ENCODE peak calls at places on chromosomes 6 and 20, in six cellular contexts. M is T-helper 2 cell, H is hypothalamus, Y is left ventricle myocardium inferior, R is GM23248, D is NCI-H446. V is an unnamed sample.

GRCh38 chr20:53258741-53259140 is 286.6 kb downstream of the TSHZ2 start:
- DNase-seq in M (no peak), H (no peak), Y (no peak), R (no peak), D (no peak), V (no peak)

GRCh38 chr6:1700283-1700967 is 90.7 kb downstream of the FOXC1 start:
- DNase-seq in M (no peak), H (no peak), Y (no peak), R (no peak), D (no peak), V (no peak)

GRCh38 chr20:854601-855000 is 21.1 kb downstream of the FAM110A start:
- DNase-seq in M (no peak), H (no peak), Y (no peak), R (no peak), D (no peak), V (no peak)

GRCh38 chr6:152309648-152310047 is 327.5 kb downstream of the SYNE1 start:
- DNase-seq in M (peak; percentile 51), H (no peak), Y (no peak), R (no peak), D (no peak), V (peak; percentile 37)

GRCh38 chr6:24910850-24911712 is 24.7 kb downstream of the RIPOR2 start:
- DNase-seq in M (peak; percentile 38), H (peak; percentile 56), Y (peak; percentile 60), R (peak; percentile 77), D (no peak), V (peak; percentile 57)

GRCh38 chr6:141580988-141581387 is 551.7 kb upstream of the GJE1 start:
- DNase-seq in M (no peak), H (no peak), Y (no peak), R (peak; percentile 63), D (no peak), V (no peak)

GRCh38 chr20:63103402-63104311 is 96.9 kb upstream of the BHLHE23 start:
- DNase-seq in M (peak; percentile 23), H (no peak), Y (no peak), R (peak; percentile 54), D (no peak), V (peak; percentile 11)

GRCh38 chr6:15522427-15522826 is 140.4 kb downstream of the DTNBP1 start:
- DNase-seq in M (no peak), H (no peak), Y (no peak), R (no peak), D (no peak), V (no peak)

GRCh38 chr20:63911171-63911570 is 16.2 kb downstream of the DNAJC5 start:
- DNase-seq in M (no peak), H (peak; percentile 62), Y (no peak), R (peak; percentile 78), D (no peak), V (no peak)

GRCh38 chr20:11245431-11245830 is 571.6 kb upstream of the JAG1 start:
- DNase-seq in M (no peak), H (no peak), Y (no peak), R (no peak), D (no peak), V (no peak)

GRCh38 chr6:101417899-101418298 is 24.4 kb downstream of the GRIK2 start:
- DNase-seq in M (no peak), H (no peak), Y (no peak), R (no peak), D (no peak), V (no peak)

GRCh38 chr20:32227744-32228688 is 20.3 kb downstream of the POFUT1 start:
- DNase-seq in M (no peak), H (no peak), Y (peak; percentile 36), R (no peak), D (no peak), V (no peak)

GRCh38 chr20:45251884-45252571 is 2.3 kb downstream of the SLPI start:
- DNase-seq in M (no peak), H (no peak), Y (no peak), R (no peak), D (peak; percentile 13), V (no peak)

GRCh38 chr20:31934491-31934890 is 17.4 kb downstream of the PDRG1 start:
- DNase-seq in M (no peak), H (no peak), Y (no peak), R (no peak), D (no peak), V (no peak)

GRCh38 chr6:37936909-37937308 is 117.4 kb downstream of the ZFAND3 start:
- DNase-seq in M (no peak), H (no peak), Y (no peak), R (no peak), D (no peak), V (no peak)

GRCh38 chr6:154197176-154197850 is 158.3 kb downstream of the OPRM1 start:
- DNase-seq in M (no peak), H (no peak), Y (no peak), R (peak; percentile 65), D (no peak), V (no peak)

GRCh38 chr6:148296746-148297145 is 45.9 kb upstream of the SASH1 start:
- DNase-seq in M (no peak), H (no peak), Y (no peak), R (no peak), D (no peak), V (no peak)

GRCh38 chr20:16434087-16434664 is 139.1 kb downstream of the KIF16B start:
- DNase-seq in M (peak; percentile 6), H (peak; percentile 26), Y (peak; percentile 35), R (peak; percentile 34), D (no peak), V (peak; percentile 1)

GRCh38 chr20:4957939-4958362 is 43.4 kb downstream of the SLC23A2 start:
- DNase-seq in M (no peak), H (no peak), Y (no peak), R (peak; percentile 51), D (no peak), V (no peak)

GRCh38 chr20:16752901-16753300 is 4.7 kb downstream of the OTOR start:
- DNase-seq in M (no peak), H (no peak), Y (no peak), R (no peak), D (no peak), V (no peak)

GRCh38 chr6:130997061-130997753 is 65.8 kb downstream of the EPB41L2 start:
- DNase-seq in M (no peak), H (no peak), Y (no peak), R (peak; percentile 31), D (no peak), V (no peak)

GRCh38 chr20:31992086-31992485 is 18.2 kb upstream of the CCM2L start:
- DNase-seq in M (no peak), H (no peak), Y (no peak), R (no peak), D (no peak), V (no peak)

GRCh38 chr6:85419046-85419759 is 30.7 kb upstream of the NT5E start:
- DNase-seq in M (no peak), H (no peak), Y (no peak), R (peak; percentile 56), D (no peak), V (no peak)

GRCh38 chr20:32359633-32360332 is 1.7 kb downstream of the ASXL1 start:
- DNase-seq in M (no peak), H (no peak), Y (no peak), R (peak; percentile 69), D (no peak), V (no peak)

GRCh38 chr6:44977406-44977740 is 350.8 kb upstream of the RUNX2 start:
- DNase-seq in M (no peak), H (no peak), Y (no peak), R (no peak), D (no peak), V (peak; percentile 65)

GRCh38 chr6:3410385-3411360 is 46.2 kb downstream of the SLC22A23 start:
- DNase-seq in M (peak; percentile 51), H (peak; percentile 76), Y (no peak), R (peak; percentile 71), D (peak; percentile 19), V (peak; percentile 61)

GRCh38 chr20:52766645-52767435 is 205.3 kb upstream of the TSHZ2 start:
- DNase-seq in M (no peak), H (no peak), Y (peak; percentile 27), R (no peak), D (peak; percentile 6), V (no peak)

GRCh38 chr6:78615430-78615904 is 251.9 kb upstream of the IRAK1BP1 start:
- DNase-seq in M (no peak), H (no peak), Y (no peak), R (peak; percentile 70), D (no peak), V (no peak)

GRCh38 chr20:50306478-50307423 is 116.1 kb downstream of the CEBPB start:
- DNase-seq in M (no peak), H (no peak), Y (no peak), R (no peak), D (no peak), V (no peak)

V was measured in CD8-positive, alpha-beta memory T cell.